ENCODE peak calls at places on chromosomes 5 and 9, in eight cellular contexts. T is A549, G is K562, X is ovary, H is GM12878, L is sigmoid colon, I is tibial nerve, M is HepG2. N is an unnamed sample.
A peak's percentile ranks its signal among the peaks of the same experiment; 100 is the strongest.

GRCh38 chr5:90558344-90559192 is at the start of gene ADGRV1:
- DNase-seq in T (peak; percentile 8), G (peak; percentile 77), X (peak; percentile 34), H (no peak), L (no peak), I (peak; percentile 8), M (peak; percentile 9), N (peak; percentile 89)

GRCh38 chr9:88090151-88090581 is 48.1 kb downstream of the SPATA31C2 start:
- DNase-seq in T (no peak), G (no peak), X (peak; percentile 27), H (no peak), L (no peak), I (no peak), M (no peak), N (no peak)

GRCh38 chr9:105295151-105295550 is 50.7 kb downstream of the SLC44A1 start:
- DNase-seq in T (no peak), G (no peak), X (no peak), H (no peak), L (no peak), I (no peak), M (no peak), N (no peak)

GRCh38 chr9:107180206-107180605 is 102.9 kb upstream of the RAD23B start:
- DNase-seq in T (no peak), G (no peak), X (no peak), H (no peak), L (no peak), I (no peak), M (no peak), N (no peak)

GRCh38 chr5:87009146-87009545 is 258.5 kb upstream of the RASA1 start:
- DNase-seq in T (no peak), G (no peak), X (no peak), H (no peak), L (no peak), I (no peak), M (no peak), N (no peak)

GRCh38 chr9:125559894-125560293 is 147.1 kb downstream of the MAPKAP1 start:
- DNase-seq in T (no peak), G (no peak), X (no peak), H (no peak), L (no peak), I (no peak), M (no peak), N (no peak)

GRCh38 chr5:162768962-162769464 is 668.4 kb upstream of the CCNG1 start:
- DNase-seq in T (no peak), G (no peak), X (no peak), H (peak; percentile 9), L (no peak), I (no peak), M (no peak), N (no peak)

GRCh38 chr5:169139381-169140125 is 161.4 kb downstream of the SLIT3 start:
- DNase-seq in T (peak; percentile 29), G (no peak), X (peak; percentile 59), H (no peak), L (no peak), I (no peak), M (no peak), N (peak; percentile 77)

GRCh38 chr5:58183078-58183885 is 276.6 kb downstream of the PLK2 start:
- DNase-seq in T (no peak), G (no peak), X (no peak), H (no peak), L (no peak), I (no peak), M (no peak), N (no peak)

GRCh38 chr9:22203371-22204138 is 194.4 kb upstream of the CDKN2B start:
- DNase-seq in T (no peak), G (no peak), X (no peak), H (no peak), L (no peak), I (no peak), M (no peak), N (no peak)

GRCh38 chr9:71079451-71079850 is 42.0 kb downstream of the TRPM3 start:
- DNase-seq in T (no peak), G (no peak), X (no peak), H (no peak), L (no peak), I (no peak), M (peak; percentile 8), N (no peak)

GRCh38 chr5:55868846-55869245 is 17.7 kb downstream of the IL31RA start:
- DNase-seq in T (peak; percentile 79), G (peak; percentile 9), X (no peak), H (no peak), L (no peak), I (no peak), M (peak; percentile 19), N (no peak)

GRCh38 chr9:3863686-3864085 is 337.9 kb upstream of the RFX3 start:
- DNase-seq in T (no peak), G (no peak), X (no peak), H (no peak), L (no peak), I (no peak), M (no peak), N (no peak)

GRCh38 chr9:89882876-89883275 is 278.1 kb downstream of the GADD45G start:
- DNase-seq in T (no peak), G (no peak), X (no peak), H (no peak), L (peak; percentile 17), I (no peak), M (no peak), N (no peak)

GRCh38 chr5:87241555-87241954 is 26.1 kb upstream of the RASA1 start:
- DNase-seq in T (no peak), G (no peak), X (no peak), H (no peak), L (no peak), I (no peak), M (no peak), N (no peak)

GRCh38 chr5:74409737-74410136 is 230.8 kb downstream of the ENC1 start:
- DNase-seq in T (no peak), G (no peak), X (no peak), H (no peak), L (no peak), I (no peak), M (no peak), N (no peak)

GRCh38 chr5:134075102-134075501 is 39.4 kb upstream of the TCF7 start:
- DNase-seq in T (no peak), G (no peak), X (no peak), H (no peak), L (no peak), I (no peak), M (no peak), N (no peak)

GRCh38 chr5:154402611-154403010 is 43.2 kb upstream of the SAP30L start:
- DNase-seq in T (no peak), G (no peak), X (no peak), H (no peak), L (no peak), I (no peak), M (no peak), N (no peak)

GRCh38 chr5:53479045-53479655 is 1.3 kb upstream of the FST start:
- DNase-seq in T (no peak), G (no peak), X (no peak), H (no peak), L (no peak), I (no peak), M (peak; percentile 37), N (no peak)

GRCh38 chr9:93630806-93631411 is 54.5 kb downstream of the PHF2 start:
- DNase-seq in T (no peak), G (no peak), X (no peak), H (no peak), L (peak; percentile 60), I (no peak), M (no peak), N (no peak)
- H3K27ac ChIP-seq in T (no peak overlapping the region), G (no peak overlapping the region), X (no peak overlapping the region), H (no peak overlapping the region), L (no peak overlapping the region), I (no peak overlapping the region), M (no peak overlapping the region), N (no peak overlapping the region)

DNA sequence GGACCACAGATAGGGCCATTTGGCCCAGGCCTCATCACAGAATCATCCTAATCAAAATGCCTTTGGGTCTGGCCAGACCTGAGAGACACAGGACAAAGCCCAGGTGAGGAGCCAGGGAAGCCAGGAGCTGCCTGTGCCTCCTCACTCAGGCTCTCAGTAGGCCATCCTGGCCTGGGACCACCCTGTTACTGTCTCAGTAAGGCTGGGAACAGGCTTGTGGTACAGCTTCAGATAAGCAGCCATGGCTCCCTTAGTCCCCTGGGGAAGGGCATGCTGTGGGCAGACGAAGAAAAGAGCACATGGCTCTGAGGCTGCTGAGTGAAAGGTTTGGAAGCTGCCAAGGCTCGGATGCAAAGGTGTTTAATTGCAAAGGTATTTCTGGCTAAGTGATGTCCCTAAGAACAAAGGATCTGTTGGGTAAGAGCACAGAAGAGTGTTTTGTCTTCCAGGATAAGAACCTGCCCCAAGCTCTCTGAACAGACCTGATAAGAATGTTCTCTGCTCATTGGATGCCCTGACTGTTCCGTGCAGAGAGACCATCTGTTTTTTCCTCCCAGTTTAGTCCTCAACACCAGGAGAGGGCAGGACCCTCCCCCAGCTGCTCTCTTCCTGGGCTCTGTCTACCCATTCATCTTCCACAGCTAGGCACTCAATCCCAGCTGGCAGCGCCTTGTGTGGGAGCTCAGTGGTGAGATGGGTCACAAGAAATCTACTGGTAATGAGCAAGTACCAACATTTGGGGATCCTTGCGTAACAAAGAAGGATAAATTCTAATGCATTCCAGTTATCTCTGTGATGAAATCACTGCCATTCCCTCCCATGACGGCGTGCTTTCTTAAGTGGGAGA is 17.7 kb downstream of the ANGPTL2 start:
- DNase-seq in T (no peak), G (no peak), X (no peak), H (no peak), L (no peak), I (no peak), M (no peak), N (no peak)
- TF ChIP-seq POLR2A in T (no peak), G (no peak), X (no peak), H (no peak), L (no peak), I (no peak), M (no peak), N (no peak)

GRCh38 chr5:142016576-142016975 is 3.7 kb upstream of the GNPDA1 start:
- DNase-seq in T (no peak), G (no peak), X (no peak), H (no peak), L (no peak), I (no peak), M (no peak), N (no peak)

GRCh38 chr5:142014911-142015584 is 2.2 kb upstream of the GNPDA1 start:
- DNase-seq in T (peak; percentile 62), G (peak; percentile 34), X (no peak), H (no peak), L (no peak), I (peak; percentile 73), M (peak; percentile 65), N (no peak)

GRCh38 chr5:142013734-142014495 is 1.1 kb upstream of the GNPDA1 start:
- DNase-seq in T (no peak), G (peak; percentile 32), X (peak; percentile 41), H (no peak), L (peak; percentile 77), I (peak; percentile 53), M (peak; percentile 68), N (peak; percentile 45)

GRCh38 chr5:142017832-142018427 is 5.1 kb upstream of the GNPDA1 start:
- DNase-seq in T (no peak), G (no peak), X (no peak), H (peak; percentile 50), L (no peak), I (no peak), M (no peak), N (no peak)

GRCh38 chr5:142015781-142016533 is 3.1 kb upstream of the GNPDA1 start:
- DNase-seq in T (no peak), G (no peak), X (no peak), H (no peak), L (no peak), I (no peak), M (no peak), N (no peak)
- TF ChIP-seq EP300 in T (no peak), G (no peak), X (no peak), H (no peak), L (no peak), I (peak; percentile 44), M (no peak), N (no peak)

GRCh38 chr5:149749481-149750365 is 19.6 kb downstream of the PPARGC1B start:
- DNase-seq in T (no peak), G (no peak), X (no peak), H (no peak), L (no peak), I (no peak), M (peak; percentile 41), N (no peak)
- H3K27ac ChIP-seq in T (peak overlapping the region; percentile 19), G (no peak overlapping the region), X (no peak overlapping the region), H (no peak overlapping the region), L (peak overlapping the region; percentile 68), I (no peak overlapping the region), M (no peak overlapping the region), N (peak overlapping the region; percentile 80)